ENCODE peak calls at places on chromosome 19, in seven cellular contexts. One of them, this sample, is unnamed.

GRCh38 chr19:17385878-17386611 is 8.0 kb downstream of the CCDC194 start:
- DNase-seq in ascending aorta: peak; percentile 79
- DNase-seq in cardiac muscle cell: peak; percentile 68
- DNase-seq in IMR-90: peak; percentile 30
- DNase-seq in aorta: peak; percentile 92
- DNase-seq in neural progenitor cell: peak; percentile 85
- DNase-seq in CD4-positive, alpha-beta memory T cell: peak; percentile 56
- DNase-seq in this sample: peak; percentile 40

GRCh38 chr19:8609210-8610040 is 1.1 kb downstream of the ADAMTS10 start:
- DNase-seq in aorta: peak; percentile 89
- DNase-seq in IMR-90: peak; percentile 60
- DNase-seq in CD4-positive, alpha-beta memory T cell: no peak
- DNase-seq in cardiac muscle cell: peak; percentile 68
- DNase-seq in ascending aorta: peak; percentile 87
- DNase-seq in neural progenitor cell: peak; percentile 92
- DNase-seq in this sample: peak; percentile 16

GRCh38 chr19:58196911-58197616 is 14.2 kb downstream of the ZNF274 start:
- DNase-seq in neural progenitor cell: no peak
- DNase-seq in aorta: no peak
- DNase-seq in cardiac muscle cell: peak; percentile 2
- DNase-seq in CD4-positive, alpha-beta memory T cell: peak; percentile 10
- DNase-seq in IMR-90: peak; percentile 13
- DNase-seq in ascending aorta: no peak
- DNase-seq in this sample: no peak

GRCh38 chr19:48290341-48290922 is 20.6 kb downstream of the ZNF114 start:
- DNase-seq in neural progenitor cell: peak; percentile 80
- DNase-seq in IMR-90: peak; percentile 57
- DNase-seq in CD4-positive, alpha-beta memory T cell: no peak
- DNase-seq in ascending aorta: no peak
- DNase-seq in aorta: no peak
- DNase-seq in cardiac muscle cell: peak; percentile 28
- DNase-seq in this sample: no peak

GRCh38 chr19:1018932-1019615 is 1.8 kb downstream of the TMEM259 start:
- DNase-seq in IMR-90: no peak
- DNase-seq in cardiac muscle cell: no peak
- DNase-seq in neural progenitor cell: no peak
- DNase-seq in CD4-positive, alpha-beta memory T cell: no peak
- DNase-seq in ascending aorta: no peak
- DNase-seq in aorta: no peak
- DNase-seq in this sample: no peak

GRCh38 chr19:11106477-11106876 is 17.2 kb downstream of the LDLR start:
- DNase-seq in ascending aorta: no peak
- DNase-seq in neural progenitor cell: no peak
- DNase-seq in cardiac muscle cell: peak; percentile 41
- DNase-seq in CD4-positive, alpha-beta memory T cell: no peak
- DNase-seq in IMR-90: no peak
- DNase-seq in aorta: no peak
- DNase-seq in this sample: no peak

GRCh38 chr19:40691421-40692211 is 1.2 kb upstream of the NUMBL start:
- DNase-seq in cardiac muscle cell: no peak
- DNase-seq in aorta: no peak
- DNase-seq in IMR-90: no peak
- DNase-seq in ascending aorta: no peak
- DNase-seq in CD4-positive, alpha-beta memory T cell: no peak
- DNase-seq in neural progenitor cell: peak; percentile 28
- DNase-seq in this sample: no peak

GRCh38 chr19:58579473-58580142 is 6.5 kb upstream of the MZF1 start:
- DNase-seq in CD4-positive, alpha-beta memory T cell: no peak
- DNase-seq in IMR-90: no peak
- DNase-seq in cardiac muscle cell: no peak
- DNase-seq in aorta: no peak
- DNase-seq in neural progenitor cell: no peak
- DNase-seq in ascending aorta: peak; percentile 45
- DNase-seq in this sample: no peak

GRCh38 chr19:44660081-44660480 is 11.2 kb upstream of the CEACAM19 start:
- DNase-seq in aorta: no peak
- DNase-seq in CD4-positive, alpha-beta memory T cell: no peak
- DNase-seq in cardiac muscle cell: no peak
- DNase-seq in IMR-90: no peak
- DNase-seq in neural progenitor cell: no peak
- DNase-seq in ascending aorta: no peak
- DNase-seq in this sample: no peak

GRCh38 chr19:34317311-34317927 is 47.6 kb upstream of the GPI start:
- DNase-seq in ascending aorta: no peak
- DNase-seq in IMR-90: no peak
- DNase-seq in CD4-positive, alpha-beta memory T cell: peak; percentile 28
- DNase-seq in neural progenitor cell: no peak
- DNase-seq in aorta: no peak
- DNase-seq in cardiac muscle cell: no peak
- DNase-seq in this sample: peak; percentile 11
- H3K27ac ChIP-seq in ascending aorta: peak overlapping the region; percentile 87
- H3K27ac ChIP-seq in IMR-90: no peak overlapping the region
- H3K27ac ChIP-seq in CD4-positive, alpha-beta memory T cell: peak overlapping the region; percentile 7
- H3K27ac ChIP-seq in neural progenitor cell: peak overlapping the region; percentile 7
- H3K27ac ChIP-seq in aorta: no peak overlapping the region
- H3K27ac ChIP-seq in cardiac muscle cell: no peak overlapping the region
- H3K27ac ChIP-seq in this sample: peak overlapping the region; percentile 16

GRCh38 chr19:54424201-54424600 is 8.9 kb downstream of the TTYH1 start:
- DNase-seq in CD4-positive, alpha-beta memory T cell: no peak
- DNase-seq in ascending aorta: no peak
- DNase-seq in IMR-90: no peak
- DNase-seq in neural progenitor cell: no peak
- DNase-seq in cardiac muscle cell: no peak
- DNase-seq in aorta: peak; percentile 67
- DNase-seq in this sample: no peak
- H3K27me3 ChIP-seq in CD4-positive, alpha-beta memory T cell: peaks cover 13% of the 10 kb centered on the region
- H3K27me3 ChIP-seq in ascending aorta: no peaks in the 10 kb centered on the region
- H3K27me3 ChIP-seq in IMR-90: peaks cover 17% of the 10 kb centered on the region
- H3K27me3 ChIP-seq in neural progenitor cell: no peaks in the 10 kb centered on the region
- H3K27me3 ChIP-seq in cardiac muscle cell: peaks cover 46% of the 10 kb centered on the region
- H3K27me3 ChIP-seq in aorta: no peaks in the 10 kb centered on the region
- H3K27me3 ChIP-seq in this sample: peaks cover 20% of the 10 kb centered on the region

DNA sequence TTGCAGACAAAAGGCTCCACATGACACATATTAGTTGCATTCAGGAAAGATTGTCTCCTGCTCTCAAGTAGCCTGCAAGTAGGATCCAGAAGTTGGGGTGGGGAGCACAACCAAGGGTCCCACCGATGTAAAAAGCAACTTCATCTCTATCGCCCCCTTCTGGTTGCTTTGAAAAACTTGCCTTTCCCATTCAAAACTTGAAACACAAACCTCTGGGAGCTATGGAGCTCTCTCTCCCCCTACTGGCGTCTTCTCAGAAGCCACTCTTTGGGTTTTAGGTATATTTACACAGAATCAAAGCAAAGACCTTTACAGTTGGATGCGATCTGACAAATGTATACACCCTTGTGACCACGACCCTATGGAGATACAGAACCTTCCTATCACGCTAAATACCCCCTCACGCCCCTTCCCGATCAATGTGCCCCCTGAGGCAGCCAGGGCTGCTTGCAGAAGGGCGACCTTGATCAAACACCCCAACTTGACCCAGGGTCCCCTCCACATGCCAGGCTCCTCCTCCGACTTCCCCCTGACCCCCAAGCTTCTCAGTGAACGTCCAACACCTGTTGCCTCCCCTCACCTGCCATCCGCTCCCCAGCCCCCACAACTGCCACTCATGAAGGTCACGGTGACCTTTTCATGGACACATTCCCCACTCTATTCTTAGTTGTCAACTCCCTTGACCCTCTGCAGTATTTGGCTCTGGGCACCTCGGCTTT is 10.1 kb downstream of the NOSIP start:
- DNase-seq in CD4-positive, alpha-beta memory T cell: peak; percentile 85
- DNase-seq in ascending aorta: peak; percentile 73
- DNase-seq in cardiac muscle cell: peak; percentile 91
- DNase-seq in neural progenitor cell: peak; percentile 91
- DNase-seq in aorta: no peak
- DNase-seq in IMR-90: peak; percentile 84
- DNase-seq in this sample: peak; percentile 53
- H3K27ac ChIP-seq in CD4-positive, alpha-beta memory T cell: no peak overlapping the region
- H3K27ac ChIP-seq in ascending aorta: no peak overlapping the region
- H3K27ac ChIP-seq in cardiac muscle cell: peak overlapping the region; percentile 94
- H3K27ac ChIP-seq in neural progenitor cell: no peak overlapping the region
- H3K27ac ChIP-seq in aorta: no peak overlapping the region
- H3K27ac ChIP-seq in IMR-90: no peak overlapping the region
- H3K27ac ChIP-seq in this sample: no peak overlapping the region

DNA sequence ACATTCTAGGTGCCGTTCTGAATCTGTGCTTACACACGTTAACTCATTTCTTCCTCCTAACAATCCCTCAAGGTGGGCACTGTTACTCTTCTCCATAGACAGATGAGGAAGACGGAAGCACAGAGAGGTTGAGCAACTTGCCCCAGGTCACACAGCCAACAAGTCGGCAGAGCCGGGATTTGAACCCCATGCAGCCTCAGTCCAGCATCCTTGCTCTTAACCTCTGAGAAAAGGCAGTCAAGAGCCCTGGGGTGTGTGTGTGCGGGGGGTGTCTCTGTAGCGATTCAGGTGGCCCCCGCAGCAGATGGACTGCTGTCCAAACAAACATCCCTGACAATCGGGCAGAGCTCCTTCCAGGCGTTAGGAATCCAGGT is 6.3 kb downstream of the PTPRS start:
- DNase-seq in ascending aorta: no peak
- DNase-seq in cardiac muscle cell: no peak
- DNase-seq in aorta: no peak
- DNase-seq in CD4-positive, alpha-beta memory T cell: no peak
- DNase-seq in IMR-90: no peak
- DNase-seq in neural progenitor cell: no peak
- DNase-seq in this sample: no peak
- H3K27me3 ChIP-seq in ascending aorta: peaks cover 4% of the 10 kb centered on the region
- H3K27me3 ChIP-seq in cardiac muscle cell: no peaks in the 10 kb centered on the region
- H3K27me3 ChIP-seq in aorta: no peaks in the 10 kb centered on the region
- H3K27me3 ChIP-seq in CD4-positive, alpha-beta memory T cell: peaks cover 27% of the 10 kb centered on the region
- H3K27me3 ChIP-seq in IMR-90: peaks cover 5% of the 10 kb centered on the region
- H3K27me3 ChIP-seq in neural progenitor cell: no peaks in the 10 kb centered on the region
- H3K27me3 ChIP-seq in this sample: peaks cover 55% of the 10 kb centered on the region

GRCh38 chr19:15252398-15253018 is 20.3 kb upstream of the EPHX3 start:
- DNase-seq in CD4-positive, alpha-beta memory T cell: no peak
- DNase-seq in cardiac muscle cell: no peak
- DNase-seq in neural progenitor cell: peak; percentile 55
- DNase-seq in IMR-90: peak; percentile 45
- DNase-seq in ascending aorta: peak; percentile 85
- DNase-seq in aorta: peak; percentile 88
- DNase-seq in this sample: no peak
- H3K27ac ChIP-seq in CD4-positive, alpha-beta memory T cell: no peak overlapping the region
- H3K27ac ChIP-seq in cardiac muscle cell: peak overlapping the region; percentile 84
- H3K27ac ChIP-seq in neural progenitor cell: peak overlapping the region; percentile 18
- H3K27ac ChIP-seq in IMR-90: peak overlapping the region; percentile 74
- H3K27ac ChIP-seq in ascending aorta: peak overlapping the region; percentile 96
- H3K27ac ChIP-seq in aorta: peak overlapping the region; percentile 93
- H3K27ac ChIP-seq in this sample: no peak overlapping the region

GRCh38 chr19:46232938-46233621 is 3.5 kb downstream of the IGFL1 start:
- DNase-seq in aorta: no peak
- DNase-seq in neural progenitor cell: no peak
- DNase-seq in IMR-90: no peak
- DNase-seq in ascending aorta: no peak
- DNase-seq in CD4-positive, alpha-beta memory T cell: no peak
- DNase-seq in cardiac muscle cell: no peak
- DNase-seq in this sample: no peak
- H3K27me3 ChIP-seq in aorta: no peaks in the 10 kb centered on the region
- H3K27me3 ChIP-seq in neural progenitor cell: no peaks in the 10 kb centered on the region
- H3K27me3 ChIP-seq in IMR-90: peaks cover 39% of the 10 kb centered on the region
- H3K27me3 ChIP-seq in ascending aorta: no peaks in the 10 kb centered on the region
- H3K27me3 ChIP-seq in CD4-positive, alpha-beta memory T cell: no peaks in the 10 kb centered on the region
- H3K27me3 ChIP-seq in cardiac muscle cell: peaks cover 21% of the 10 kb centered on the region
- H3K27me3 ChIP-seq in this sample: peaks cover 28% of the 10 kb centered on the region

DNA sequence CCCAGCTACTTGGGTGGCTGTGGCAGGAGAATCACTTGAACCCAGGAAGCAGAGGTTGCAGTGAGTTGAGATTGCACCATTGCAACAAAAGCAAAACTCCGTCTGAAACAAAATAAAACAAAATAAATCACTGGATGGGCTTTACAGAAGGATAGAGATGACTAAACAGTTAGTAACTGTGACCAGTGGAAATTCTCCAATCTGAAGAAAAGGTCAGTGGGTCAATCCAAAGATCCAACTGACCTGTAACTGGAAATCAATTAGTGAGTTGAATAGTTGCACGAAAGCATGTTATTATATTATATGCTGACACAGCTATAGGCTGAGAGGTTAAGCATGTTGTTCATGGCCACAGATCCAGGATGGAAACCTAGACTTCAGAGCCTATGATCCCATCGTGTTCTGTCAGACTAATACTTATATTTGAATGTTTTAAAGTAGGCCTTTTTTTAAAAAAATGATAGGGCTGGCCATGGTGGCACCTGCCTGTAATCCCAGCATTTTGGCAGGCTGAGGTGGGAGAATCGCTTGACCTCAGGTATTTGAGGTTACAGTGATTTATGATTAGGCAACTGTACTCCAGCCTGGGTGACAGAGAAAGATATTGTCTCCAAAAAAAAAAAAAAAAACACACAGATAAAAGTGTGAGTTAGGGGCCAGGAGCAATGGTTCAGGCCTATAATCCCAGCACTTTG is 1.4 kb downstream of the ECH1 start:
- DNase-seq in aorta: no peak
- DNase-seq in ascending aorta: no peak
- DNase-seq in IMR-90: peak; percentile 65
- DNase-seq in neural progenitor cell: no peak
- DNase-seq in cardiac muscle cell: no peak
- DNase-seq in CD4-positive, alpha-beta memory T cell: no peak
- DNase-seq in this sample: no peak
- H3K27ac ChIP-seq in aorta: no peak overlapping the region
- H3K27ac ChIP-seq in ascending aorta: no peak overlapping the region
- H3K27ac ChIP-seq in IMR-90: peak overlapping the region; percentile 32
- H3K27ac ChIP-seq in neural progenitor cell: no peak overlapping the region
- H3K27ac ChIP-seq in cardiac muscle cell: no peak overlapping the region
- H3K27ac ChIP-seq in CD4-positive, alpha-beta memory T cell: no peak overlapping the region
- H3K27ac ChIP-seq in this sample: no peak overlapping the region

DNA sequence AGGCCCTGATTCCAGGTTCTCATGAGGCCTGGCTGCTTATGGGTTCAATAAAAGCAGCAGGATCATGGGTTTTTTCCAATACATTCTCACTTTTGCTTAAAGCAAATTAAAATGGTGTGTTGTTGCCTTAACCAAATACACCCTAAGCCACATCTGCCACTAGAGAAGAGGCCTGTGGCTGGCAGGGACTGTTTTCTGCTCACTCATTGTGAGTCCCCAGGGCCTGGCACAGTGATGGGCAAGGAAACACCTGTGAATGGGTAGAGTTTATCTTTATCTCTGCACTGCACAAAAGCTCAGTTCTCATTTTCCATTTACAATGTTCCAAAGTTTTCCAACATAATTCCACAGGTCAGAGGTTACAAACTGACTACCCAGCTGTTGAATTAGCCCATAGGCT is 726.0 kb downstream of the UQCRFS1 start:
- DNase-seq in ascending aorta: no peak
- DNase-seq in IMR-90: no peak
- DNase-seq in CD4-positive, alpha-beta memory T cell: no peak
- DNase-seq in neural progenitor cell: no peak
- DNase-seq in aorta: no peak
- DNase-seq in cardiac muscle cell: no peak
- DNase-seq in this sample: no peak
- H3K27me3 ChIP-seq in ascending aorta: no peaks in the 10 kb centered on the region
- H3K27me3 ChIP-seq in IMR-90: no peaks in the 10 kb centered on the region
- H3K27me3 ChIP-seq in CD4-positive, alpha-beta memory T cell: no peaks in the 10 kb centered on the region
- H3K27me3 ChIP-seq in neural progenitor cell: no peaks in the 10 kb centered on the region
- H3K27me3 ChIP-seq in aorta: no peaks in the 10 kb centered on the region
- H3K27me3 ChIP-seq in cardiac muscle cell: no peaks in the 10 kb centered on the region
- H3K27me3 ChIP-seq in this sample: no peaks in the 10 kb centered on the region